ENCODE peak calls at places on chromosomes 2 and 18, in nine cellular contexts. E is fibroblast of lung, T is GM23338, Y is keratinocyte, Z is endothelial cell of umbilical vein, U is HCT116, N is neural progenitor cell, G is MM.1S, B is mammary epithelial cell. L is an unnamed sample.

GRCh38 chr2:24164416-24164973 is 10.4 kb upstream of the FAM228A start:
- DNase-seq in E (no peak), T (peak; percentile 81), Y (no peak), Z (no peak), U (peak; percentile 22), N (peak; percentile 33), G (peak; percentile 38), B (no peak), L (no peak)

GRCh38 chr18:62339106-62339988 is 14.2 kb downstream of the TNFRSF11A start:
- DNase-seq in E (peak; percentile 89), T (peak; percentile 64), Y (peak; percentile 25), Z (peak; percentile 79), U (peak; percentile 39), N (no peak), G (no peak), B (peak; percentile 86), L (no peak)

GRCh38 chr18:59783138-59783537 is 85.9 kb upstream of the CCBE1 start:
- DNase-seq in E (peak; percentile 60), T (peak; percentile 83), Y (no peak), Z (peak; percentile 30), U (peak; percentile 85), N (peak; percentile 65), G (peak; percentile 45), B (peak; percentile 47), L (peak; percentile 8)

GRCh38 chr18:6980363-6980762 is 137.2 kb downstream of the LAMA1 start:
- DNase-seq in E (no peak), T (no peak), Y (no peak), Z (no peak), U (no peak), N (no peak), G (no peak), B (no peak), L (no peak)

GRCh38 chr2:65807942-65808341 is 375.5 kb upstream of the SPRED2 start:
- DNase-seq in E (no peak), T (no peak), Y (no peak), Z (no peak), U (no peak), N (no peak), G (no peak), B (no peak), L (no peak)

GRCh38 chr2:106130251-106130998 is 63.7 kb downstream of the UXS1 start:
- DNase-seq in E (no peak), T (peak; percentile 34), Y (no peak), Z (no peak), U (no peak), N (no peak), G (no peak), B (no peak), L (no peak)

GRCh38 chr2:202479610-202480009 is 103.5 kb downstream of the BMPR2 start:
- DNase-seq in E (no peak), T (no peak), Y (no peak), Z (no peak), U (no peak), N (no peak), G (no peak), B (no peak), L (no peak)

GRCh38 chr18:49681387-49681786 is 119.5 kb downstream of the LIPG start:
- DNase-seq in E (no peak), T (no peak), Y (no peak), Z (no peak), U (no peak), N (no peak), G (no peak), B (no peak), L (no peak)

GRCh38 chr2:16212321-16212720 is 272.0 kb downstream of the MYCN start:
- DNase-seq in E (no peak), T (no peak), Y (no peak), Z (no peak), U (no peak), N (no peak), G (no peak), B (no peak), L (no peak)

GRCh38 chr2:224219781-224220180 is 180.7 kb upstream of the SERPINE2 start:
- DNase-seq in E (no peak), T (no peak), Y (no peak), Z (no peak), U (no peak), N (no peak), G (no peak), B (no peak), L (no peak)

GRCh38 chr2:43758738-43759137 is 15.1 kb upstream of the DYNC2LI1 start:
- DNase-seq in E (peak; percentile 75), T (no peak), Y (no peak), Z (no peak), U (no peak), N (no peak), G (no peak), B (no peak), L (no peak)

GRCh38 chr18:12517142-12517541 is 109.4 kb downstream of the PRELID3A start:
- DNase-seq in E (no peak), T (no peak), Y (no peak), Z (no peak), U (no peak), N (no peak), G (no peak), B (no peak), L (no peak)

GRCh38 chr2:109342451-109342850 is 213.4 kb downstream of the SH3RF3 start:
- DNase-seq in E (no peak), T (no peak), Y (no peak), Z (no peak), U (no peak), N (no peak), G (no peak), B (no peak), L (no peak)

GRCh38 chr2:2665834-2666133 is 334.7 kb upstream of the MYT1L start:
- DNase-seq in E (no peak), T (no peak), Y (no peak), Z (no peak), U (no peak), N (no peak), G (no peak), B (no peak), L (no peak)

GRCh38 chr2:230129343-230129742 is 60.6 kb upstream of the SLC16A14 start:
- DNase-seq in E (no peak), T (no peak), Y (no peak), Z (no peak), U (no peak), N (no peak), G (no peak), B (no peak), L (no peak)

GRCh38 chr2:98500561-98500960 is 55.9 kb downstream of the INPP4A start:
- DNase-seq in E (no peak), T (no peak), Y (no peak), Z (no peak), U (no peak), N (no peak), G (no peak), B (no peak), L (peak; percentile 69)

DNA sequence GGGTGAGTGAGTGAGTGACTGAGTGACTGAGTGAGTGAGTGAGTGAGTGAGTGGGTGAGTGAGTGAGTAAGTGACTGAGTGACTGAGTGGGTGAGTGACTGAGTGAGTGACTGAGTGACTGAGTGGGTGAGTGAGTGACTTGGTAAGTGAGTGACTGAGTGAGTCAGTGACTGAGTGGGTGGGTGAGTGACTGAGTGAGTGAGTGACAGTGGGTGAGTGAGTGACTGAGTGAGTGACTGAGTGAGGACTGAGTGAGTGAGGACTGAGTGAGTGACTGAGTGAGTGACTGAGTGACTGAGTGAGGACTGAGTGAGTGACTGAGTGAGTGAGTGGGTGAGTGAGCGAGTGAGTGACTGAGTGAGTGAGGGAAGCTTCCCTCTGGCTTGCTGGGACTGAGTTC is 13.9 kb downstream of the MAL start:
- DNase-seq in E (no peak), T (no peak), Y (no peak), Z (no peak), U (no peak), N (no peak), G (no peak), B (no peak), L (no peak)
- H3K27ac ChIP-seq in E (no peak overlapping the region), T (no peak overlapping the region), Y (no peak overlapping the region), Z (no peak overlapping the region), U (no peak overlapping the region), N (no peak overlapping the region), G (no peak overlapping the region), B (no peak overlapping the region), L (peak overlapping the region; percentile 35)

DNA sequence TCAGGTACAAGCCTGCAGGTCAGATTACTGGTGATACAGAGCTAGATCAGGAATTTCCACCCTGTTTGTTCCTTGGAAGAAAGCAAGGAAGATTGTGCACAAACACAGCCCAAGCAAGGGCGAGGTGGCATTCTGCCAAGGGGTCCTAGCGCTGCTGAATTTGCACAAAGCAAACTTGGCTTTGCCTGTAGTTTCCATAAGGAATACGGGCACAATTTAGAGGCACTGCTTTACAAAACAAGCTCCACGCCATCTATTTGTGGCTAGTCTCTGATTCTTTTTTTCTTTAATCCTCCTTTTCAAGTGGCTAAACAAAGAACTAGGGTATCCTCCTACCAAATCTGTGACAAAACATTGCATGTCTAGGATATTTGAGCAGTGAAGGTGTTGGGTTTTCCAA is 195.5 kb upstream of the ACVR2A start:
- DNase-seq in E (no peak), T (no peak), Y (no peak), Z (no peak), U (no peak), N (peak; percentile 52), G (no peak), B (no peak), L (no peak)
- H3K4me2 ChIP-seq in E (no peak overlapping the region), T (no peak overlapping the region), Y (no peak overlapping the region), Z (no peak overlapping the region), U (no peak overlapping the region), N (peak overlapping the region; percentile 71), G (no peak overlapping the region), B (no peak overlapping the region), L (no peak overlapping the region)

GRCh38 chr2:48856657-48857056 is 101.1 kb upstream of the LHCGR start:
- DNase-seq in E (no peak), T (no peak), Y (no peak), Z (no peak), U (no peak), N (no peak), G (no peak), B (no peak), L (peak; percentile 6)

GRCh38 chr2:48856144-48856543 is 100.6 kb upstream of the LHCGR start:
- DNase-seq in E (no peak), T (no peak), Y (no peak), Z (no peak), U (no peak), N (no peak), G (no peak), B (peak; percentile 21), L (peak; percentile 38)

GRCh38 chr2:48865704-48866103 is 110.2 kb upstream of the LHCGR start:
- DNase-seq in E (no peak), T (no peak), Y (no peak), Z (no peak), U (no peak), N (no peak), G (no peak), B (no peak), L (no peak)

GRCh38 chr2:48855142-48855541 is 99.6 kb upstream of the LHCGR start:
- DNase-seq in E (peak; percentile 38), T (no peak), Y (no peak), Z (no peak), U (no peak), N (no peak), G (no peak), B (peak; percentile 25), L (no peak)

GRCh38 chr2:48860391-48860790 is 104.9 kb upstream of the LHCGR start:
- DNase-seq in E (no peak), T (no peak), Y (no peak), Z (no peak), U (no peak), N (no peak), G (no peak), B (no peak), L (no peak)
- TF ChIP-seq EZH2 in E (no peak), T (no peak), Y (no peak), Z (no peak), U (no peak), N (no peak), G (no peak), B (no peak), L (no peak)

GRCh38 chr2:95799490-95799889 is 192.1 kb downstream of the ANKRD36C start:
- DNase-seq in E (no peak), T (no peak), Y (no peak), Z (no peak), U (no peak), N (no peak), G (no peak), B (no peak), L (no peak)
- H3K27ac ChIP-seq in E (no peak overlapping the region), T (no peak overlapping the region), Y (no peak overlapping the region), Z (no peak overlapping the region), U (no peak overlapping the region), N (no peak overlapping the region), G (no peak overlapping the region), B (no peak overlapping the region), L (no peak overlapping the region)